ENCODE peak calls at places on chromosomes 3 and 15, in eight cellular contexts. One of them, this sample, is unnamed.

GRCh38 chr3:45043715-45044299 is 17.7 kb downstream of the CLEC3B start:
- DNase-seq in NCI-H748 treated with DMSO at 0.1 percent for 48 hours: no peak
- DNase-seq in A549: peak; percentile 31
- DNase-seq in iPS DF 6.9: no peak
- DNase-seq in kidney glomerular epithelial cell: no peak
- DNase-seq in B cell: no peak
- DNase-seq in GM04504: peak; percentile 59
- DNase-seq in fibroblast of gingiva: peak; percentile 79
- DNase-seq in this sample: no peak

GRCh38 chr3:50364573-50365079 is 5.3 kb upstream of the TMEM115 start:
- DNase-seq in NCI-H748 treated with DMSO at 0.1 percent for 48 hours: no peak
- DNase-seq in A549: no peak
- DNase-seq in iPS DF 6.9: no peak
- DNase-seq in kidney glomerular epithelial cell: no peak
- DNase-seq in B cell: no peak
- DNase-seq in GM04504: no peak
- DNase-seq in fibroblast of gingiva: no peak
- DNase-seq in this sample: peak; percentile 34

GRCh38 chr15:76337739-76338554 is 1.4 kb downstream of the ISL2 start:
- DNase-seq in NCI-H748 treated with DMSO at 0.1 percent for 48 hours: no peak
- DNase-seq in A549: no peak
- DNase-seq in iPS DF 6.9: no peak
- DNase-seq in kidney glomerular epithelial cell: no peak
- DNase-seq in B cell: peak; percentile 61
- DNase-seq in GM04504: no peak
- DNase-seq in fibroblast of gingiva: no peak
- DNase-seq in this sample: no peak

GRCh38 chr15:48859426-48859825 is 18.5 kb upstream of the EID1 start:
- DNase-seq in NCI-H748 treated with DMSO at 0.1 percent for 48 hours: no peak
- DNase-seq in A549: no peak
- DNase-seq in iPS DF 6.9: no peak
- DNase-seq in kidney glomerular epithelial cell: no peak
- DNase-seq in B cell: no peak
- DNase-seq in GM04504: no peak
- DNase-seq in fibroblast of gingiva: no peak
- DNase-seq in this sample: no peak

GRCh38 chr15:99185731-99186130 is 63.6 kb downstream of the TTC23 start:
- DNase-seq in NCI-H748 treated with DMSO at 0.1 percent for 48 hours: no peak
- DNase-seq in A549: no peak
- DNase-seq in iPS DF 6.9: no peak
- DNase-seq in kidney glomerular epithelial cell: no peak
- DNase-seq in B cell: no peak
- DNase-seq in GM04504: no peak
- DNase-seq in fibroblast of gingiva: no peak
- DNase-seq in this sample: no peak

GRCh38 chr3:43190682-43191081 is 84.8 kb upstream of the POMGNT2 start:
- DNase-seq in NCI-H748 treated with DMSO at 0.1 percent for 48 hours: no peak
- DNase-seq in A549: no peak
- DNase-seq in iPS DF 6.9: no peak
- DNase-seq in kidney glomerular epithelial cell: no peak
- DNase-seq in B cell: no peak
- DNase-seq in GM04504: peak; percentile 95
- DNase-seq in fibroblast of gingiva: peak; percentile 20
- DNase-seq in this sample: no peak

GRCh38 chr15:94346272-94346671 is 114.9 kb downstream of the MCTP2 start:
- DNase-seq in NCI-H748 treated with DMSO at 0.1 percent for 48 hours: no peak
- DNase-seq in A549: peak; percentile 17
- DNase-seq in iPS DF 6.9: no peak
- DNase-seq in kidney glomerular epithelial cell: no peak
- DNase-seq in B cell: no peak
- DNase-seq in GM04504: no peak
- DNase-seq in fibroblast of gingiva: no peak
- DNase-seq in this sample: no peak

GRCh38 chr3:36864180-36865053 is 80.4 kb downstream of the TRANK1 start:
- DNase-seq in NCI-H748 treated with DMSO at 0.1 percent for 48 hours: no peak
- DNase-seq in A549: no peak
- DNase-seq in iPS DF 6.9: no peak
- DNase-seq in kidney glomerular epithelial cell: no peak
- DNase-seq in B cell: no peak
- DNase-seq in GM04504: no peak
- DNase-seq in fibroblast of gingiva: no peak
- DNase-seq in this sample: no peak

GRCh38 chr3:8606666-8607065 is 37.9 kb downstream of the SSUH2 start:
- DNase-seq in NCI-H748 treated with DMSO at 0.1 percent for 48 hours: no peak
- DNase-seq in A549: no peak
- DNase-seq in iPS DF 6.9: no peak
- DNase-seq in kidney glomerular epithelial cell: peak; percentile 6
- DNase-seq in B cell: no peak
- DNase-seq in GM04504: no peak
- DNase-seq in fibroblast of gingiva: no peak
- DNase-seq in this sample: no peak

GRCh38 chr3:197912770-197913476 is 37.1 kb upstream of the RPL35A start:
- DNase-seq in NCI-H748 treated with DMSO at 0.1 percent for 48 hours: no peak
- DNase-seq in A549: no peak
- DNase-seq in iPS DF 6.9: no peak
- DNase-seq in kidney glomerular epithelial cell: peak; percentile 60
- DNase-seq in B cell: no peak
- DNase-seq in GM04504: no peak
- DNase-seq in fibroblast of gingiva: no peak
- DNase-seq in this sample: no peak

GRCh38 chr15:53305101-53305500 is 454.4 kb downstream of the WDR72 start:
- DNase-seq in NCI-H748 treated with DMSO at 0.1 percent for 48 hours: no peak
- DNase-seq in A549: no peak
- DNase-seq in iPS DF 6.9: no peak
- DNase-seq in kidney glomerular epithelial cell: no peak
- DNase-seq in B cell: no peak
- DNase-seq in GM04504: no peak
- DNase-seq in fibroblast of gingiva: no peak
- DNase-seq in this sample: no peak

GRCh38 chr3:114745322-114746240 is 401.5 kb downstream of the ZBTB20 start:
- DNase-seq in NCI-H748 treated with DMSO at 0.1 percent for 48 hours: peak; percentile 1
- DNase-seq in A549: peak; percentile 88
- DNase-seq in iPS DF 6.9: no peak
- DNase-seq in kidney glomerular epithelial cell: peak; percentile 99
- DNase-seq in B cell: no peak
- DNase-seq in GM04504: peak; percentile 47
- DNase-seq in fibroblast of gingiva: peak; percentile 76
- DNase-seq in this sample: peak; percentile 87

GRCh38 chr15:77419836-77420609 is at the start of gene PEAK1:
- DNase-seq in NCI-H748 treated with DMSO at 0.1 percent for 48 hours: peak; percentile 83
- DNase-seq in A549: peak; percentile 99
- DNase-seq in iPS DF 6.9: peak; percentile 97
- DNase-seq in kidney glomerular epithelial cell: peak; percentile 96
- DNase-seq in B cell: peak; percentile 96
- DNase-seq in GM04504: peak; percentile 99
- DNase-seq in fibroblast of gingiva: peak; percentile 99
- DNase-seq in this sample: peak; percentile 100

GRCh38 chr3:134460965-134461364 is 24.8 kb downstream of the ANAPC13 start:
- DNase-seq in NCI-H748 treated with DMSO at 0.1 percent for 48 hours: no peak
- DNase-seq in A549: no peak
- DNase-seq in iPS DF 6.9: no peak
- DNase-seq in kidney glomerular epithelial cell: peak; percentile 14
- DNase-seq in B cell: no peak
- DNase-seq in GM04504: peak; percentile 92
- DNase-seq in fibroblast of gingiva: peak; percentile 82
- DNase-seq in this sample: no peak

GRCh38 chr3:65960087-65960486 is 78.6 kb downstream of the MAGI1 start:
- DNase-seq in NCI-H748 treated with DMSO at 0.1 percent for 48 hours: no peak
- DNase-seq in A549: no peak
- DNase-seq in iPS DF 6.9: no peak
- DNase-seq in kidney glomerular epithelial cell: no peak
- DNase-seq in B cell: no peak
- DNase-seq in GM04504: no peak
- DNase-seq in fibroblast of gingiva: no peak
- DNase-seq in this sample: no peak

GRCh38 chr15:83283813-83284562 is 476 bp downstream of the BNC1 start:
- DNase-seq in NCI-H748 treated with DMSO at 0.1 percent for 48 hours: no peak
- DNase-seq in A549: no peak
- DNase-seq in iPS DF 6.9: no peak
- DNase-seq in kidney glomerular epithelial cell: no peak
- DNase-seq in B cell: no peak
- DNase-seq in GM04504: no peak
- DNase-seq in fibroblast of gingiva: no peak
- DNase-seq in this sample: no peak